ENCODE peak calls at places on chromosome 18, in four cellular contexts. H is HepG2, I is GM12878, W is SK-N-SH. E is an unnamed sample.

GRCh38 chr18:42425025-42425424 is 470.0 kb downstream of the PIK3C3 start:
- DNase-seq in I (no peak), H (no peak), W (no peak), E (no peak)

GRCh38 chr18:43587538-43588153 is 310.4 kb upstream of the SYT4 start:
- DNase-seq in H (peak), I (no peak), W (peak), E (peak)

GRCh38 chr18:39842042-39842791 is 2112.8 kb upstream of the PIK3C3 start:
- DNase-seq in I (no peak), H (no peak), W (peak), E (no peak)

GRCh38 chr18:67300498-67300897 is 216.0 kb downstream of the DSEL start:
- DNase-seq in I (no peak), W (no peak), H (no peak), E (no peak)

GRCh38 chr18:54127759-54128378 is 96.6 kb downstream of the MBD2 start:
- DNase-seq in W (peak), H (peak), I (no peak), E (peak)

GRCh38 chr18:55488473-55488872 is 99.5 kb downstream of the TCF4 start:
- DNase-seq in I (no peak), W (no peak), H (no peak), E (no peak)

GRCh38 chr18:53380063-53380639 is 844.3 kb downstream of the MBD2 start:
- DNase-seq in I (peak), H (peak), W (peak), E (peak)

GRCh38 chr18:8890957-8891464 is 185.7 kb downstream of the MTCL1 start:
- DNase-seq in I (no peak), H (peak), W (no peak), E (peak)

GRCh38 chr18:22422909-22423548 is 5.3 kb upstream of the CTAGE1 start:
- DNase-seq in H (no peak), W (no peak), I (no peak), E (no peak)

GRCh38 chr18:6881034-6881800 is 151.7 kb downstream of the ARHGAP28 start:
- DNase-seq in W (no peak), I (no peak), H (no peak), E (no peak)

GRCh38 chr18:32056613-32057358 is 34.9 kb upstream of the RNF138 start:
- DNase-seq in H (no peak), I (no peak), W (no peak), E (no peak)

DNA sequence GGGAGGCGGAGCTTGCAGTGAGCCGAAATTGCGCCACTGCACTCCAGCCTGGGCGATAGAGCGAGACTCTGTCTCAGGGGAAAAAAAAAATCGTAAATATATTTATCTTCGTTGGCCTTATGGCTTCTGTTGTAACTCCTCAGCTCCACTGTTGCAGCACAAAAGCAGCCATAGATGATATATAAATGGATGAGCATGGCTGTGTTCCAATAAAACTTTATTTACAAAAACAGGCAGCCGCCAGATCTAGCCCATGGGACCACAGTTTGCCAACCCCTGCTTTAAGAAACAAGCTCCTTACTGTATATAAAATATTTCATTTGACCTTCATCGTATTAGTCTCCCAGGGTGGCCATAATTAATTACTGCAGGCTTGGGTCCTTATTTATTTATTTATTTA is 20.1 kb downstream of the ST8SIA3 start:
- DNase-seq in H (no peak), W (no peak), I (no peak), E (no peak)
- TF ChIP-seq SMC3 in H (no peak), W (no peak), I (no peak), E (no peak)

GRCh38 chr18:75202976-75203375 is 6.0 kb downstream of the PTGR3 start:
- DNase-seq in W (no peak), I (no peak), H (no peak), E (no peak)

GRCh38 chr18:75204978-75205759 is 3.8 kb downstream of the PTGR3 start:
- DNase-seq in H (no peak), W (no peak), I (no peak), E (no peak)

GRCh38 chr18:75201936-75202335 is 7.0 kb downstream of the PTGR3 start:
- DNase-seq in H (no peak), I (no peak), W (no peak), E (no peak)

GRCh38 chr18:75204262-75204977 is 4.5 kb downstream of the PTGR3 start:
- DNase-seq in H (no peak), I (no peak), W (peak), E (no peak)

GRCh38 chr18:75203456-75204261 is 5.3 kb downstream of the PTGR3 start:
- DNase-seq in H (no peak), I (no peak), W (peak), E (no peak)
- TF ChIP-seq PBX3 in H (no peak), I (no peak), W (no peak), E (no peak)

DNA sequence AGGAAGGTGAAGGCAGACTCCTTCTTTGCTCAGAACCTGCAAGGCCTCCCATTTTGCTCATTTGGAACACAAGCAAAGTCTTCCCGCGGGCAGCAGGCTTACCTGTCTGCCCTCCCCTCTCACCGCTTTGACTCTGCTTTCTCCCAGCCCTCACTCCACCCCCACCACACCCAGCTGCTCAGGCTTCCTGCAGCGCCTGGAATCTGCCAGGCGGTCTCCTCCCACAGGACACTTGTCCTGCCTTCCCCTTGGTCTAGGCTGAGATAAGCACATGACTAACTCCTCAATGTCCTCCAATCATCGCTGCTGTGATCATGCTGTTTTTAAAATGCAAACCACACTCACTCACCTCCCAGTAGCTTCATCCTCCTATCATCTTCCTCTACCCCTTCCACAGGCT is 430.0 kb downstream of the ZNF516 start:
- DNase-seq in W (no peak), H (no peak), I (no peak), E (no peak)
- TF ChIP-seq SMC3 in W (no peak), H (no peak), I (no peak), E (no peak)

GRCh38 chr18:48929951-48930713 is 20.6 kb downstream of the SMAD7 start:
- DNase-seq in H (peak), W (peak), I (no peak), E (peak)
- TF ChIP-seq PBX3 in H (no peak), W (peak), I (no peak), E (no peak)

E was measured in A549.